ENCODE peak calls at places on chromosomes 11 and 22, in five cellular contexts. O is cardiac fibroblast, B is left kidney, H is H7, Y is omental fat pad. P is an unnamed sample.
A peak's percentile ranks its signal among the peaks of the same experiment; 100 is the strongest.

GRCh38 chr22:45575173-45575572 is 72.5 kb downstream of the FBLN1 start:
- DNase-seq in O (no peak), B (no peak), H (peak; percentile 11), Y (no peak), P (no peak)

GRCh38 chr22:50089231-50090140 is at the start of gene MOV10L1:
- DNase-seq in O (peak; percentile 42), B (peak; percentile 75), H (peak; percentile 83), Y (no peak), P (no peak)

GRCh38 chr11:26649884-26650283 is 72.0 kb downstream of the SLC5A12 start:
- DNase-seq in O (peak; percentile 83), B (peak; percentile 85), H (peak; percentile 15), Y (peak; percentile 35), P (peak; percentile 78)

GRCh38 chr22:30025187-30025586 is 55.1 kb upstream of the HORMAD2 start:
- DNase-seq in O (no peak), B (no peak), H (no peak), Y (no peak), P (no peak)

GRCh38 chr11:28739489-28740280 is 631.5 kb downstream of the METTL15 start:
- DNase-seq in O (no peak), B (peak; percentile 38), H (no peak), Y (no peak), P (no peak)

GRCh38 chr11:113238721-113239120 is 75.7 kb upstream of the TTC12 start:
- DNase-seq in O (no peak), B (no peak), H (no peak), Y (no peak), P (no peak)

GRCh38 chr22:22394589-22394988 is 114.0 kb downstream of the ZNF280B start:
- DNase-seq in O (no peak), B (peak; percentile 14), H (no peak), Y (no peak), P (peak; percentile 46)

GRCh38 chr11:34192481-34193401 is 87.3 kb downstream of the NAT10 start:
- DNase-seq in O (peak; percentile 90), B (no peak), H (no peak), Y (peak; percentile 28), P (peak; percentile 93)

GRCh38 chr22:49724030-49724892 is 103.4 kb downstream of the BRD1 start:
- DNase-seq in O (no peak), B (no peak), H (peak; percentile 67), Y (no peak), P (peak; percentile 46)

GRCh38 chr11:130786987-130787688 is 129.1 kb downstream of the SNX19 start:
- DNase-seq in O (peak; percentile 14), B (no peak), H (no peak), Y (no peak), P (no peak)

GRCh38 chr11:12841946-12842630 is 167.0 kb upstream of the RASSF10 start:
- DNase-seq in O (peak; percentile 81), B (peak; percentile 91), H (no peak), Y (no peak), P (no peak)

GRCh38 chr11:68213135-68213515 is at the start of gene KMT5B:
- DNase-seq in O (peak; percentile 80), B (no peak), H (peak; percentile 85), Y (no peak), P (no peak)

GRCh38 chr11:61090982-61091372 is 11.3 kb upstream of the CD5 start:
- DNase-seq in O (no peak), B (no peak), H (peak; percentile 44), Y (no peak), P (no peak)

GRCh38 chr11:9386086-9386485 is 1.6 kb downstream of the IPO7 start:
- DNase-seq in O (no peak), B (no peak), H (no peak), Y (no peak), P (no peak)

GRCh38 chr22:37030560-37031281 is 11.2 kb downstream of the MPST start:
- DNase-seq in O (no peak), B (no peak), H (no peak), Y (no peak), P (no peak)

GRCh38 chr11:77289737-77290136 is 11.7 kb downstream of the GDPD4 start:
- DNase-seq in O (no peak), B (no peak), H (no peak), Y (no peak), P (no peak)

GRCh38 chr11:2803186-2804057 is 82.2 kb downstream of the CDKN1C start:
- DNase-seq in O (no peak), B (no peak), H (no peak), Y (no peak), P (peak; percentile 38)

GRCh38 chr11:69006816-69007215 is 6.2 kb downstream of the MRGPRF start:
- DNase-seq in O (no peak), B (no peak), H (no peak), Y (no peak), P (peak; percentile 11)

GRCh38 chr22:20530368-20531153 is 23.2 kb downstream of the MED15 start:
- DNase-seq in O (no peak), B (peak; percentile 39), H (peak; percentile 50), Y (no peak), P (peak; percentile 95)

GRCh38 chr11:47848636-47849155 is 546 bp upstream of the NUP160 start:
- DNase-seq in O (no peak), B (no peak), H (no peak), Y (no peak), P (no peak)

GRCh38 chr22:45230026-45230845 is 10.5 kb downstream of the KIAA0930 start:
- DNase-seq in O (no peak), B (no peak), H (peak; percentile 31), Y (no peak), P (no peak)

GRCh38 chr11:76048763-76049162 is 157.5 kb downstream of the WNT11 start:
- DNase-seq in O (no peak), B (peak; percentile 32), H (no peak), Y (no peak), P (no peak)

GRCh38 chr11:66002648-66003225 is 434 bp downstream of the BANF1 start:
- DNase-seq in O (peak; percentile 46), B (peak; percentile 77), H (no peak), Y (no peak), P (no peak)

GRCh38 chr11:6647282-6647679 is 8.3 kb downstream of the DCHS1 start:
- DNase-seq in O (peak; percentile 52), B (peak; percentile 47), H (peak; percentile 70), Y (no peak), P (peak; percentile 52)

GRCh38 chr11:34449013-34449412 is 10.3 kb downstream of the CAT start:
- DNase-seq in O (no peak), B (peak; percentile 12), H (no peak), Y (no peak), P (no peak)

GRCh38 chr11:134333951-134334350 is 2.2 kb downstream of the GLB1L2 start:
- DNase-seq in O (no peak), B (no peak), H (no peak), Y (no peak), P (no peak)

GRCh38 chr22:41650821-41651220 is 29.7 kb downstream of the XRCC6 start:
- DNase-seq in O (no peak), B (no peak), H (no peak), Y (no peak), P (no peak)